ENCODE peak calls at places on chromosomes 1 and 21, in nine cellular contexts. One of them, this sample, is unnamed. For H3K27me3, the result is how much of the 10 kb centered on the place peaks cover.

GRCh38 chr21:20882462-20883415 is 115.5 kb upstream of the NCAM2 start:
- DNase-seq in aorta: no peak
- DNase-seq in fibroblast of lung: peak
- DNase-seq in sigmoid colon: no peak
- DNase-seq in cardiac muscle cell: peak
- DNase-seq in CD8-positive, alpha-beta memory T cell: no peak
- DNase-seq in ovary: no peak
- DNase-seq in hepatocyte: peak
- DNase-seq in psoas muscle: no peak
- DNase-seq in this sample: peak

GRCh38 chr1:155940531-155940992 is 876 bp upstream of the RXFP4 start:
- DNase-seq in psoas muscle: no peak
- DNase-seq in cardiac muscle cell: peak
- DNase-seq in CD8-positive, alpha-beta memory T cell: no peak
- DNase-seq in sigmoid colon: no peak
- DNase-seq in hepatocyte: no peak
- DNase-seq in aorta: no peak
- DNase-seq in fibroblast of lung: peak
- DNase-seq in ovary: peak
- DNase-seq in this sample: peak

GRCh38 chr1:116785006-116785405 is 30.8 kb downstream of the CD2 start:
- DNase-seq in fibroblast of lung: no peak
- DNase-seq in aorta: no peak
- DNase-seq in sigmoid colon: no peak
- DNase-seq in cardiac muscle cell: no peak
- DNase-seq in ovary: no peak
- DNase-seq in hepatocyte: no peak
- DNase-seq in psoas muscle: no peak
- DNase-seq in CD8-positive, alpha-beta memory T cell: no peak
- DNase-seq in this sample: no peak

GRCh38 chr21:45388011-45388521 is 16.9 kb upstream of the COL18A1 start:
- DNase-seq in ovary: no peak
- DNase-seq in fibroblast of lung: no peak
- DNase-seq in hepatocyte: no peak
- DNase-seq in cardiac muscle cell: no peak
- DNase-seq in CD8-positive, alpha-beta memory T cell: no peak
- DNase-seq in psoas muscle: peak
- DNase-seq in sigmoid colon: peak
- DNase-seq in aorta: peak
- DNase-seq in this sample: no peak

GRCh38 chr1:151134396-151134795 is 12.0 kb downstream of the SEMA6C start:
- DNase-seq in sigmoid colon: no peak
- DNase-seq in psoas muscle: no peak
- DNase-seq in ovary: no peak
- DNase-seq in aorta: no peak
- DNase-seq in hepatocyte: no peak
- DNase-seq in CD8-positive, alpha-beta memory T cell: no peak
- DNase-seq in fibroblast of lung: no peak
- DNase-seq in cardiac muscle cell: no peak
- DNase-seq in this sample: no peak

GRCh38 chr1:242055921-242056320 is 57.0 kb upstream of the MAP1LC3C start:
- DNase-seq in CD8-positive, alpha-beta memory T cell: no peak
- DNase-seq in psoas muscle: no peak
- DNase-seq in hepatocyte: no peak
- DNase-seq in fibroblast of lung: no peak
- DNase-seq in aorta: no peak
- DNase-seq in ovary: no peak
- DNase-seq in sigmoid colon: no peak
- DNase-seq in cardiac muscle cell: no peak
- DNase-seq in this sample: no peak

GRCh38 chr1:21077085-21077484 is 99.6 kb downstream of the EIF4G3 start:
- DNase-seq in aorta: no peak
- DNase-seq in cardiac muscle cell: peak
- DNase-seq in hepatocyte: no peak
- DNase-seq in CD8-positive, alpha-beta memory T cell: no peak
- DNase-seq in psoas muscle: no peak
- DNase-seq in ovary: no peak
- DNase-seq in sigmoid colon: no peak
- DNase-seq in fibroblast of lung: peak
- DNase-seq in this sample: peak

GRCh38 chr1:81414417-81415087 is 386.2 kb upstream of the ADGRL2 start:
- DNase-seq in CD8-positive, alpha-beta memory T cell: no peak
- DNase-seq in hepatocyte: peak
- DNase-seq in fibroblast of lung: no peak
- DNase-seq in sigmoid colon: peak
- DNase-seq in psoas muscle: peak
- DNase-seq in aorta: peak
- DNase-seq in ovary: peak
- DNase-seq in cardiac muscle cell: peak
- DNase-seq in this sample: no peak

GRCh38 chr1:37177230-37177864 is 143.0 kb upstream of the GRIK3 start:
- DNase-seq in ovary: no peak
- DNase-seq in hepatocyte: peak
- DNase-seq in CD8-positive, alpha-beta memory T cell: no peak
- DNase-seq in psoas muscle: peak
- DNase-seq in fibroblast of lung: no peak
- DNase-seq in aorta: no peak
- DNase-seq in cardiac muscle cell: peak
- DNase-seq in sigmoid colon: no peak
- DNase-seq in this sample: peak

GRCh38 chr1:185674201-185674600 is 60.0 kb upstream of the HMCN1 start:
- DNase-seq in ovary: no peak
- DNase-seq in fibroblast of lung: no peak
- DNase-seq in hepatocyte: peak
- DNase-seq in sigmoid colon: no peak
- DNase-seq in CD8-positive, alpha-beta memory T cell: peak
- DNase-seq in cardiac muscle cell: peak
- DNase-seq in aorta: no peak
- DNase-seq in psoas muscle: no peak
- DNase-seq in this sample: no peak

GRCh38 chr21:15054606-15055239 is 10.1 kb downstream of the NRIP1 start:
- DNase-seq in sigmoid colon: no peak
- DNase-seq in cardiac muscle cell: no peak
- DNase-seq in aorta: no peak
- DNase-seq in psoas muscle: no peak
- DNase-seq in hepatocyte: no peak
- DNase-seq in CD8-positive, alpha-beta memory T cell: no peak
- DNase-seq in fibroblast of lung: peak
- DNase-seq in ovary: no peak
- DNase-seq in this sample: no peak

GRCh38 chr1:14740016-14740415 is 141.5 kb downstream of the KAZN start:
- DNase-seq in cardiac muscle cell: no peak
- DNase-seq in fibroblast of lung: no peak
- DNase-seq in ovary: no peak
- DNase-seq in CD8-positive, alpha-beta memory T cell: no peak
- DNase-seq in hepatocyte: no peak
- DNase-seq in psoas muscle: no peak
- DNase-seq in sigmoid colon: no peak
- DNase-seq in aorta: no peak
- DNase-seq in this sample: no peak

GRCh38 chr1:197465528-197466205 is 197.6 kb downstream of the CRB1 start:
- DNase-seq in hepatocyte: no peak
- DNase-seq in aorta: no peak
- DNase-seq in fibroblast of lung: no peak
- DNase-seq in ovary: no peak
- DNase-seq in sigmoid colon: no peak
- DNase-seq in psoas muscle: no peak
- DNase-seq in CD8-positive, alpha-beta memory T cell: no peak
- DNase-seq in cardiac muscle cell: no peak
- DNase-seq in this sample: no peak

GRCh38 chr1:45755697-45756096 is 5.2 kb upstream of the IPP start:
- DNase-seq in psoas muscle: no peak
- DNase-seq in cardiac muscle cell: no peak
- DNase-seq in CD8-positive, alpha-beta memory T cell: no peak
- DNase-seq in ovary: no peak
- DNase-seq in hepatocyte: no peak
- DNase-seq in aorta: no peak
- DNase-seq in fibroblast of lung: no peak
- DNase-seq in sigmoid colon: no peak
- DNase-seq in this sample: no peak

GRCh38 chr1:18634276-18634675 is 3.6 kb downstream of the PAX7 start:
- DNase-seq in ovary: no peak
- DNase-seq in psoas muscle: no peak
- DNase-seq in hepatocyte: no peak
- DNase-seq in fibroblast of lung: no peak
- DNase-seq in sigmoid colon: no peak
- DNase-seq in cardiac muscle cell: no peak
- DNase-seq in aorta: no peak
- DNase-seq in CD8-positive, alpha-beta memory T cell: no peak
- DNase-seq in this sample: no peak

GRCh38 chr1:219206350-219206749 is 32.7 kb downstream of the LYPLAL1 start:
- DNase-seq in ovary: no peak
- DNase-seq in cardiac muscle cell: no peak
- DNase-seq in aorta: no peak
- DNase-seq in hepatocyte: no peak
- DNase-seq in sigmoid colon: no peak
- DNase-seq in psoas muscle: no peak
- DNase-seq in CD8-positive, alpha-beta memory T cell: no peak
- DNase-seq in fibroblast of lung: no peak
- DNase-seq in this sample: no peak

GRCh38 chr1:225458222-225458631 is 30.4 kb upstream of the LBR start:
- DNase-seq in CD8-positive, alpha-beta memory T cell: no peak
- DNase-seq in fibroblast of lung: peak
- DNase-seq in hepatocyte: no peak
- DNase-seq in psoas muscle: no peak
- DNase-seq in sigmoid colon: peak
- DNase-seq in aorta: peak
- DNase-seq in ovary: no peak
- DNase-seq in cardiac muscle cell: peak
- DNase-seq in this sample: no peak

GRCh38 chr1:54500030-54500389 is 48.0 kb upstream of the ACOT11 start:
- DNase-seq in CD8-positive, alpha-beta memory T cell: no peak
- DNase-seq in fibroblast of lung: no peak
- DNase-seq in cardiac muscle cell: no peak
- DNase-seq in sigmoid colon: no peak
- DNase-seq in hepatocyte: no peak
- DNase-seq in psoas muscle: no peak
- DNase-seq in aorta: no peak
- DNase-seq in ovary: no peak
- DNase-seq in this sample: no peak

GRCh38 chr1:84916897-84917296 is 23.9 kb upstream of the LPAR3 start:
- DNase-seq in hepatocyte: no peak
- DNase-seq in aorta: no peak
- DNase-seq in ovary: no peak
- DNase-seq in cardiac muscle cell: no peak
- DNase-seq in fibroblast of lung: no peak
- DNase-seq in sigmoid colon: no peak
- DNase-seq in psoas muscle: no peak
- DNase-seq in CD8-positive, alpha-beta memory T cell: no peak
- DNase-seq in this sample: no peak

GRCh38 chr1:160567858-160568682 is 11.2 kb downstream of the CD84 start:
- DNase-seq in CD8-positive, alpha-beta memory T cell: peak
- DNase-seq in sigmoid colon: no peak
- DNase-seq in aorta: no peak
- DNase-seq in psoas muscle: no peak
- DNase-seq in fibroblast of lung: no peak
- DNase-seq in cardiac muscle cell: no peak
- DNase-seq in ovary: no peak
- DNase-seq in hepatocyte: no peak
- DNase-seq in this sample: no peak
- H3K27me3 ChIP-seq in CD8-positive, alpha-beta memory T cell: under half
- H3K27me3 ChIP-seq in sigmoid colon: under half
- H3K27me3 ChIP-seq in aorta: under half
- H3K27me3 ChIP-seq in psoas muscle: under half
- H3K27me3 ChIP-seq in fibroblast of lung: under half
- H3K27me3 ChIP-seq in cardiac muscle cell: under half
- H3K27me3 ChIP-seq in ovary: under half
- H3K27me3 ChIP-seq in hepatocyte: under half
- H3K27me3 ChIP-seq in this sample: under half

DNA sequence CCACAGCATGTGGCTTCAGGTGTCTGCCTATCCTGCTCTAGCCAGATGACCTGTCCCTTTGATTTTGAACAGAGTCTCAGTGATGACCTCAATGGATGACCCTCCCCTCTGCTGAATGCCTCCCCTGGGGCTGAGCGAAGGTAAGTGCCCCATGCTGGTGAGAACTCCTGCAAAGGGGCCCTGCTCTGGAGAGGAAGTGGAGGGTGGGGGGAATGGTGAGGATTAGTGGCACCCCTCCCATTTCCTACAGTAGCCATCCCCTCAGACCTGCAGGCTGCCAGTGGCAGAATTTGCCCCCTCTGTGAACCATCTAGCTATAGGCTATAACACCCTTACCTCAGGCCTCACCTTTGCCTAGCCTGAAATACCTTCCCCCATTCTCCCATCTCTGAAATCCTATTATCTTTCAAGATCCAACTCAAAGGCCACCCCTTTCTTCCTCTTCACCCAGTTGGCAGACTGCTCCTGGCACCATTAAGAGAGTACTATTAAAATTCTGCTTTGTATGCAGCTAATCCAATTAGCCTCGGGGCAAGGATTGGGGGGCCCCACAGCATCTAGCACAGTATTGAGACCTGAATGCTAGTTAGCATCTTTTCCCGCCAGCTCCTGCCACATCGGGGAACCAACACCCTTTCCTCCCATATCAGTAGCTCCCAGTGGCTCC is 3.8 kb upstream of the PMVK start:
- DNase-seq in cardiac muscle cell: no peak
- DNase-seq in CD8-positive, alpha-beta memory T cell: no peak
- DNase-seq in psoas muscle: no peak
- DNase-seq in sigmoid colon: no peak
- DNase-seq in aorta: no peak
- DNase-seq in ovary: no peak
- DNase-seq in hepatocyte: no peak
- DNase-seq in fibroblast of lung: no peak
- DNase-seq in this sample: no peak
- H3K4me3 ChIP-seq in cardiac muscle cell: no peak
- H3K4me3 ChIP-seq in CD8-positive, alpha-beta memory T cell: no peak
- H3K4me3 ChIP-seq in psoas muscle: no peak
- H3K4me3 ChIP-seq in sigmoid colon: no peak
- H3K4me3 ChIP-seq in aorta: no peak
- H3K4me3 ChIP-seq in ovary: no peak
- H3K4me3 ChIP-seq in hepatocyte: no peak
- H3K4me3 ChIP-seq in fibroblast of lung: no peak
- H3K4me3 ChIP-seq in this sample: no peak

DNA sequence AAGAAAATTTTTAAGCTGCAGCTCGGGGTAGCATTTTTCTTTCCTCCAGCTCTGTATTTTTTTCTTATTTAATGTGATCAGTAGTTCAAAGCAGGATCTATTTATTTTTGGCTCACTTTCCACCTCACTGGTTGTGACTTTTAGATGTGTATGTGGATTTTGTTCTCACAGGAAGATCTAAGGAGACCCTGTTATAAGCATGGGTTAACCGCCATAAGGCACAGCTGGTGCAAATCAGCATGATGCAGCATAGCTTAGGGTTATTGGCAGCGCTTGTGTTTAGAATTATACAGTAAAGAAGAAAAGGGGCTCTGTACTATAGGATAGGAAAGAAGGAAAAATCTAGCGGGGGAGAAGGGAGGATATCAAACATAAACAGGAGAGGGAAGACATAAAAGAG is 26.9 kb upstream of the RGL1 start:
- DNase-seq in aorta: no peak
- DNase-seq in cardiac muscle cell: no peak
- DNase-seq in ovary: no peak
- DNase-seq in fibroblast of lung: no peak
- DNase-seq in hepatocyte: peak
- DNase-seq in psoas muscle: no peak
- DNase-seq in CD8-positive, alpha-beta memory T cell: no peak
- DNase-seq in sigmoid colon: no peak
- DNase-seq in this sample: no peak
- H3K27me3 ChIP-seq in aorta: under half
- H3K27me3 ChIP-seq in cardiac muscle cell: under half
- H3K27me3 ChIP-seq in ovary: under half
- H3K27me3 ChIP-seq in fibroblast of lung: under half
- H3K27me3 ChIP-seq in hepatocyte: under half
- H3K27me3 ChIP-seq in psoas muscle: under half
- H3K27me3 ChIP-seq in CD8-positive, alpha-beta memory T cell: under half
- H3K27me3 ChIP-seq in sigmoid colon: under half
- H3K27me3 ChIP-seq in this sample: under half

GRCh38 chr1:183806650-183807049 is 1.7 kb downstream of the RGL1 start:
- DNase-seq in hepatocyte: no peak
- DNase-seq in aorta: no peak
- DNase-seq in CD8-positive, alpha-beta memory T cell: no peak
- DNase-seq in sigmoid colon: no peak
- DNase-seq in cardiac muscle cell: no peak
- DNase-seq in ovary: no peak
- DNase-seq in psoas muscle: no peak
- DNase-seq in fibroblast of lung: no peak
- DNase-seq in this sample: no peak
- H3K4me3 ChIP-seq in hepatocyte: peak
- H3K4me3 ChIP-seq in aorta: peak
- H3K4me3 ChIP-seq in CD8-positive, alpha-beta memory T cell: no peak
- H3K4me3 ChIP-seq in sigmoid colon: peak
- H3K4me3 ChIP-seq in cardiac muscle cell: peak
- H3K4me3 ChIP-seq in ovary: peak
- H3K4me3 ChIP-seq in psoas muscle: peak
- H3K4me3 ChIP-seq in fibroblast of lung: peak
- H3K4me3 ChIP-seq in this sample: no peak

This sample was measured in MG63.